ENCODE peak calls at places on chromosome 20, in seven cellular contexts. Z is NCI-H1105, K is GM12892, H is NCI-H1694, F is Calu3, O is A172, V is AG08395. I is an unnamed sample.
A peak's percentile ranks its signal among the peaks of the same experiment; 100 is the strongest.

GRCh38 chr20:50513169-50514034 is 3.2 kb downstream of the PTPN1 start:
- DNase-seq in V (no peak), H (no peak), F (no peak), O (peak; percentile 72), K (no peak), Z (no peak), I (no peak)

GRCh38 chr20:50580016-50580747 is 70.0 kb downstream of the PTPN1 start:
- DNase-seq in O (peak; percentile 59), Z (no peak), F (peak; percentile 86), H (no peak), K (no peak), V (peak; percentile 85), I (no peak)

GRCh38 chr20:40431611-40432010 is 257.4 kb downstream of the MAFB start:
- DNase-seq in V (peak; percentile 57), H (no peak), Z (no peak), O (peak; percentile 53), F (no peak), K (no peak), I (no peak)

GRCh38 chr20:16132399-16132798 is 440.8 kb downstream of the KIF16B start:
- DNase-seq in H (no peak), Z (no peak), F (no peak), K (no peak), V (no peak), O (no peak), I (no peak)

GRCh38 chr20:8764289-8764962 is 304.5 kb upstream of the PLCB4 start:
- DNase-seq in H (no peak), Z (no peak), K (no peak), O (peak; percentile 13), F (no peak), V (no peak), I (no peak)

GRCh38 chr20:41632896-41633295 is 14.7 kb upstream of the CHD6 start:
- DNase-seq in V (peak; percentile 62), Z (no peak), F (no peak), H (no peak), K (no peak), O (peak; percentile 87), I (no peak)

GRCh38 chr20:38369387-38369786 is 23.1 kb downstream of the LBP start:
- DNase-seq in Z (no peak), K (no peak), H (no peak), O (peak; percentile 18), V (peak; percentile 25), F (no peak), I (no peak)

GRCh38 chr20:40072907-40073306 is 616.1 kb downstream of the MAFB start:
- DNase-seq in K (no peak), F (no peak), H (no peak), O (no peak), Z (no peak), V (no peak), I (no peak)

GRCh38 chr20:64041040-64041780 is 5.2 kb downstream of the C20orf204 start:
- DNase-seq in O (no peak), K (no peak), V (no peak), H (peak; percentile 66), Z (no peak), F (no peak), I (no peak)

GRCh38 chr20:50957798-50958732 is at the start of gene DPM1:
- DNase-seq in F (peak; percentile 93), K (peak; percentile 66), O (peak; percentile 89), V (peak; percentile 90), H (peak; percentile 86), Z (peak; percentile 85), I (peak; percentile 67)

GRCh38 chr20:33668087-33668790 is 1.5 kb downstream of the ACTL10 start:
- DNase-seq in O (no peak), K (peak; percentile 91), Z (peak; percentile 72), H (no peak), F (no peak), V (peak; percentile 84), I (peak; percentile 83)

GRCh38 chr20:47607208-47607613 is 105.5 kb downstream of the NCOA3 start:
- DNase-seq in H (no peak), K (no peak), Z (no peak), V (peak; percentile 13), O (peak; percentile 32), F (no peak), I (no peak)

I was measured in GM19239.